ENCODE peak calls at places on chromosomes 11 and 22, in ten cellular contexts. I, P, L, D, F, E, Z, G, B and A are unnamed samples.

GRCh38 chr22:39474351-39474991 is 17.7 kb downstream of the MGAT3 start:
- DNase-seq in I (no peak), P (no peak), L (peak), D (no peak), F (no peak), E (no peak), Z (no peak), G (no peak), B (no peak), A (no peak)

GRCh38 chr11:114285599-114285998 is 10.6 kb upstream of the NNMT start:
- DNase-seq in I (no peak), P (no peak), L (peak), D (no peak), F (peak), E (no peak), Z (no peak), G (no peak), B (no peak), A (no peak)

GRCh38 chr11:121634889-121635288 is 182.1 kb upstream of the SORL1-AS1 start:
- DNase-seq in I (no peak), P (no peak), L (peak), D (peak), F (peak), E (peak), Z (no peak), G (no peak), B (peak), A (peak)

GRCh38 chr11:35980646-35981402 is 37.0 kb downstream of the LDLRAD3 start:
- DNase-seq in I (no peak), P (no peak), L (no peak), D (no peak), F (no peak), E (no peak), Z (no peak), G (no peak), B (peak), A (no peak)

GRCh38 chr22:46287873-46288751 is 8.6 kb upstream of the GTSE1 start:
- DNase-seq in I (peak), P (no peak), L (no peak), D (no peak), F (no peak), E (no peak), Z (no peak), G (no peak), B (no peak), A (no peak)

GRCh38 chr22:40635008-40635939 is 1.2 kb downstream of the MRTFA start:
- DNase-seq in I (no peak), P (no peak), L (peak), D (no peak), F (peak), E (no peak), Z (no peak), G (no peak), B (peak), A (no peak)

GRCh38 chr11:46611526-46612304 is 5.3 kb downstream of the HARBI1 start:
- DNase-seq in I (no peak), P (no peak), L (no peak), D (no peak), F (no peak), E (no peak), Z (no peak), G (no peak), B (no peak), A (no peak)

GRCh38 chr11:113289341-113290187 is 24.8 kb upstream of the TTC12 start:
- DNase-seq in I (peak), P (peak), L (peak), D (no peak), F (peak), E (no peak), Z (peak), G (peak), B (peak), A (peak)

GRCh38 chr11:6251120-6251733 is 8.4 kb upstream of the CCKBR start:
- DNase-seq in I (peak), P (no peak), L (peak), D (peak), F (peak), E (peak), Z (peak), G (peak), B (peak), A (peak)

GRCh38 chr22:35986085-35986484 is 42.5 kb downstream of the RBFOX2 start:
- DNase-seq in I (no peak), P (no peak), L (peak), D (no peak), F (peak), E (no peak), Z (no peak), G (no peak), B (peak), A (no peak)

GRCh38 chr22:45477366-45478107 is 25.1 kb upstream of the FBLN1 start:
- DNase-seq in I (no peak), P (no peak), L (no peak), D (no peak), F (no peak), E (no peak), Z (no peak), G (no peak), B (peak), A (no peak)

GRCh38 chr11:69096473-69096872 is 47.7 kb downstream of the TPCN2 start:
- DNase-seq in I (no peak), P (no peak), L (no peak), D (no peak), F (no peak), E (no peak), Z (no peak), G (no peak), B (no peak), A (no peak)

GRCh38 chr22:40791241-40791640 is 27.9 kb downstream of the SLC25A17 start:
- DNase-seq in I (no peak), P (no peak), L (no peak), D (no peak), F (no peak), E (no peak), Z (no peak), G (no peak), B (no peak), A (no peak)

GRCh38 chr11:126080206-126080941 is 17.7 kb upstream of the CDON start:
- DNase-seq in I (no peak), P (peak), L (peak), D (no peak), F (peak), E (no peak), Z (no peak), G (no peak), B (no peak), A (no peak)

GRCh38 chr11:74519719-74520118 is 26.2 kb upstream of the LIPT2 start:
- DNase-seq in I (no peak), P (no peak), L (no peak), D (no peak), F (no peak), E (no peak), Z (no peak), G (no peak), B (no peak), A (no peak)

GRCh38 chr22:25318081-25318823 is 98.8 kb downstream of the CRYBB2 start:
- DNase-seq in I (no peak), P (no peak), L (no peak), D (no peak), F (no peak), E (no peak), Z (no peak), G (no peak), B (no peak), A (no peak)

GRCh38 chr11:118870396-118871343 is 13.0 kb upstream of the CXCR5 start:
- DNase-seq in I (peak), P (no peak), L (peak), D (no peak), F (peak), E (no peak), Z (no peak), G (no peak), B (peak), A (no peak)

GRCh38 chr11:107496011-107496410 is 38.4 kb upstream of the CWF19L2 start:
- DNase-seq in I (no peak), P (no peak), L (peak), D (peak), F (peak), E (peak), Z (no peak), G (no peak), B (peak), A (peak)

GRCh38 chr11:99670268-99670667 is 649.5 kb downstream of the CNTN5 start:
- DNase-seq in I (no peak), P (no peak), L (no peak), D (no peak), F (no peak), E (no peak), Z (no peak), G (no peak), B (no peak), A (no peak)

GRCh38 chr11:47186076-47186936 is at the start of gene PACSIN3:
- DNase-seq in I (peak), P (no peak), L (peak), D (no peak), F (peak), E (no peak), Z (no peak), G (peak), B (peak), A (no peak)

GRCh38 chr11:128848815-128849455 is 18.2 kb downstream of the KCNJ1 start:
- DNase-seq in I (peak), P (peak), L (peak), D (no peak), F (peak), E (no peak), Z (peak), G (peak), B (peak), A (no peak)

GRCh38 chr22:41435560-41435959 is 11.0 kb downstream of the TOB2 start:
- DNase-seq in I (peak), P (no peak), L (no peak), D (no peak), F (no peak), E (no peak), Z (no peak), G (no peak), B (no peak), A (no peak)

GRCh38 chr11:14015711-14016110 is 53.2 kb downstream of the SPON1 start:
- DNase-seq in I (no peak), P (no peak), L (no peak), D (no peak), F (peak), E (no peak), Z (peak), G (no peak), B (peak), A (no peak)

GRCh38 chr11:4826425-4826824 is 5.3 kb downstream of the OR51F2 start:
- DNase-seq in I (no peak), P (peak), L (no peak), D (no peak), F (peak), E (no peak), Z (no peak), G (no peak), B (peak), A (no peak)

GRCh38 chr11:116112031-116112935 is 608.1 kb upstream of the CADM1 start:
- DNase-seq in I (no peak), P (no peak), L (no peak), D (no peak), F (no peak), E (no peak), Z (no peak), G (no peak), B (no peak), A (no peak)

GRCh38 chr22:22745225-22746060 is 101.0 kb downstream of the GGTLC2 start:
- DNase-seq in I (peak), P (no peak), L (peak), D (no peak), F (peak), E (no peak), Z (peak), G (peak), B (peak), A (no peak)

GRCh38 chr11:96278039-96278897 is 64.7 kb downstream of the MAML2 start:
- DNase-seq in I (no peak), P (peak), L (no peak), D (no peak), F (no peak), E (no peak), Z (no peak), G (no peak), B (peak), A (peak)

GRCh38 chr11:70537576-70538571 is 139.5 kb downstream of the CTTN start:
- DNase-seq in I (no peak), P (no peak), L (no peak), D (no peak), F (no peak), E (no peak), Z (no peak), G (no peak), B (no peak), A (no peak)

GRCh38 chr11:78310500-78310909 is 107.1 kb downstream of the GAB2 start:
- DNase-seq in I (peak), P (no peak), L (peak), D (peak), F (no peak), E (no peak), Z (no peak), G (no peak), B (peak), A (no peak)

GRCh38 chr11:87604350-87604749 is 566.6 kb downstream of the TMEM135 start:
- DNase-seq in I (no peak), P (no peak), L (no peak), D (no peak), F (no peak), E (no peak), Z (no peak), G (no peak), B (no peak), A (no peak)

GRCh38 chr22:17795661-17796548 is 21.6 kb upstream of the BID start:
- DNase-seq in I (peak), P (no peak), L (no peak), D (no peak), F (no peak), E (no peak), Z (no peak), G (no peak), B (no peak), A (no peak)